ENCODE peak calls at places on chromosome 22, in four cellular contexts. O is Caco-2, G is GM13977, M is HFF-Myc. L is an unnamed sample.
A peak's percentile ranks its signal among the peaks of the same experiment; 100 is the strongest.

GRCh38 chr22:24181088-24181995 is at the start of gene SUSD2:
- DNase-seq in M (no peak), O (peak; percentile 62), G (no peak), L (peak; percentile 61)

GRCh38 chr22:42408815-42409529 is 23.2 kb downstream of the NFAM1 start:
- DNase-seq in M (no peak), O (no peak), G (no peak), L (no peak)

GRCh38 chr22:23849009-23850006 is 8.4 kb upstream of the SLC2A11 start:
- DNase-seq in M (no peak), O (peak; percentile 95), G (peak; percentile 91), L (peak; percentile 85)

GRCh38 chr22:46262449-46263207 is 515 bp downstream of the PKDREJ start:
- DNase-seq in G (no peak), O (no peak), M (no peak), L (peak; percentile 73)

GRCh38 chr22:24975813-24976341 is 23.4 kb downstream of the KIAA1671 start:
- DNase-seq in O (no peak), G (no peak), M (no peak), L (no peak)

GRCh38 chr22:24521791-24522245 is 26.7 kb downstream of the UPB1 start:
- DNase-seq in G (peak; percentile 66), O (peak; percentile 84), M (no peak), L (peak; percentile 80)

GRCh38 chr22:46815132-46815531 is 52.7 kb downstream of the TBC1D22A start:
- DNase-seq in G (no peak), O (no peak), M (no peak), L (no peak)

GRCh38 chr22:32994921-32995320 is 63.3 kb downstream of the SYN3 start:
- DNase-seq in G (no peak), O (no peak), M (no peak), L (no peak)

GRCh38 chr22:35330258-35330861 is 30.7 kb downstream of the TOM1 start:
- DNase-seq in O (no peak), G (no peak), M (peak; percentile 67), L (peak; percentile 45)

GRCh38 chr22:45323695-45324094 is 14.0 kb downstream of the FAM118A start:
- DNase-seq in G (no peak), O (no peak), M (no peak), L (no peak)

GRCh38 chr22:45552580-45553332 is 50.1 kb downstream of the FBLN1 start:
- DNase-seq in O (no peak), G (no peak), M (peak; percentile 84), L (peak; percentile 53)

GRCh38 chr22:23698094-23698493 is 7.3 kb downstream of the RGL4 start:
- DNase-seq in O (no peak), M (no peak), G (no peak), L (no peak)

GRCh38 chr22:48476599-48476998 is 1351.1 kb downstream of the BRD1 start:
- DNase-seq in G (no peak), M (no peak), O (no peak), L (no peak)

GRCh38 chr22:17665248-17665647 is 26.7 kb downstream of the BCL2L13 start:
- DNase-seq in O (no peak), M (no peak), G (no peak), L (no peak)

GRCh38 chr22:47210112-47210657 is 447.7 kb downstream of the TBC1D22A start:
- DNase-seq in G (no peak), M (no peak), O (no peak), L (no peak)

GRCh38 chr22:27487600-27488450 is 313.7 kb downstream of the MN1 start:
- DNase-seq in M (no peak), O (peak; percentile 20), G (no peak), L (peak; percentile 5)

GRCh38 chr22:40535642-40536041 is 100.9 kb downstream of the MRTFA start:
- DNase-seq in M (no peak), G (no peak), O (no peak), L (no peak)

GRCh38 chr22:42461511-42461910 is 29.3 kb upstream of the NFAM1 start:
- DNase-seq in G (no peak), O (no peak), M (no peak), L (no peak)

GRCh38 chr22:46500201-46500600 is 37.2 kb downstream of the CELSR1 start:
- DNase-seq in O (no peak), G (no peak), M (no peak), L (no peak)

GRCh38 chr22:50488006-50488677 is 1.5 kb downstream of the MIOX start:
- DNase-seq in M (no peak), O (no peak), G (no peak), L (no peak)

GRCh38 chr22:30606455-30607299 is at the start of gene TCN2:
- DNase-seq in M (peak; percentile 47), G (peak; percentile 67), O (peak; percentile 78), L (peak; percentile 81)

GRCh38 chr22:27632451-27633295 is 168.9 kb downstream of the MN1 start:
- DNase-seq in M (no peak), O (no peak), G (no peak), L (peak; percentile 5)

GRCh38 chr22:46003271-46004091 is 26.5 kb upstream of the WNT7B start:
- DNase-seq in O (no peak), G (no peak), M (no peak), L (no peak)

GRCh38 chr22:44710474-44711235 is 8.7 kb downstream of the PRR5 start:
- DNase-seq in G (peak; percentile 60), O (no peak), M (no peak), L (no peak)

GRCh38 chr22:45129703-45130524 is 33.8 kb upstream of the NUP50 start:
- DNase-seq in G (no peak), M (no peak), O (no peak), L (no peak)

GRCh38 chr22:36329217-36330078 is 58.3 kb downstream of the MYH9 start:
- DNase-seq in O (peak; percentile 89), G (no peak), M (peak; percentile 96), L (peak; percentile 76)

GRCh38 chr22:17972385-17973181 is 51.8 kb downstream of the MICAL3 start:
- DNase-seq in O (peak; percentile 59), M (peak; percentile 45), G (no peak), L (peak; percentile 56)

GRCh38 chr22:41237707-41238569 is 2.8 kb downstream of the CHADL start:
- DNase-seq in M (no peak), G (peak; percentile 95), O (peak; percentile 85), L (peak; percentile 89)

GRCh38 chr22:18031670-18032454 is 7.5 kb upstream of the MICAL3 start:
- DNase-seq in O (no peak), G (no peak), M (peak; percentile 90), L (peak; percentile 13)

GRCh38 chr22:27983361-27983791 is 64.3 kb upstream of the PITPNB start:
- DNase-seq in M (no peak), O (no peak), G (no peak), L (no peak)

GRCh38 chr22:26592368-26593015 is 2.6 kb upstream of the TPST2 start:
- DNase-seq in O (no peak), G (peak; percentile 49), M (no peak), L (no peak)

GRCh38 chr22:49983148-49984042 is 22.8 kb downstream of the PIM3 start:
- DNase-seq in M (no peak), G (no peak), O (peak; percentile 58), L (no peak)

GRCh38 chr22:38930512-38930911 is 26.9 kb upstream of the APOBEC3A start:
- DNase-seq in O (no peak), M (no peak), G (no peak), L (no peak)

GRCh38 chr22:38924197-38924952 is 33.0 kb upstream of the APOBEC3A start:
- DNase-seq in M (peak; percentile 68), G (no peak), O (peak; percentile 85), L (peak; percentile 94)

GRCh38 chr22:38925571-38926041 is 31.8 kb upstream of the APOBEC3A start:
- DNase-seq in O (no peak), M (no peak), G (no peak), L (peak; percentile 69)

GRCh38 chr22:38923463-38924196 is 33.8 kb upstream of the APOBEC3A start:
- DNase-seq in G (no peak), O (peak; percentile 92), M (peak; percentile 92), L (peak; percentile 88)

GRCh38 chr22:38927033-38927789 is 30.2 kb upstream of the APOBEC3A start:
- DNase-seq in M (no peak), O (peak; percentile 17), G (peak; percentile 65), L (peak; percentile 88)
- TF ChIP-seq CTCF in M (peak; percentile 75), O (no peak), G (peak; percentile 88), L (peak; percentile 65)

GRCh38 chr22:22682196-22682595 is 37.8 kb downstream of the GGTLC2 start:
- DNase-seq in M (no peak), G (no peak), O (no peak), L (no peak)

GRCh38 chr22:22683668-22684361 is 39.4 kb downstream of the GGTLC2 start:
- DNase-seq in O (no peak), M (no peak), G (no peak), L (no peak)

GRCh38 chr22:22682807-22683667 is 38.6 kb downstream of the GGTLC2 start:
- DNase-seq in G (no peak), M (no peak), O (peak; percentile 13), L (no peak)

GRCh38 chr22:22685586-22685985 is 41.2 kb downstream of the GGTLC2 start:
- DNase-seq in M (no peak), G (no peak), O (no peak), L (no peak)

DNA sequence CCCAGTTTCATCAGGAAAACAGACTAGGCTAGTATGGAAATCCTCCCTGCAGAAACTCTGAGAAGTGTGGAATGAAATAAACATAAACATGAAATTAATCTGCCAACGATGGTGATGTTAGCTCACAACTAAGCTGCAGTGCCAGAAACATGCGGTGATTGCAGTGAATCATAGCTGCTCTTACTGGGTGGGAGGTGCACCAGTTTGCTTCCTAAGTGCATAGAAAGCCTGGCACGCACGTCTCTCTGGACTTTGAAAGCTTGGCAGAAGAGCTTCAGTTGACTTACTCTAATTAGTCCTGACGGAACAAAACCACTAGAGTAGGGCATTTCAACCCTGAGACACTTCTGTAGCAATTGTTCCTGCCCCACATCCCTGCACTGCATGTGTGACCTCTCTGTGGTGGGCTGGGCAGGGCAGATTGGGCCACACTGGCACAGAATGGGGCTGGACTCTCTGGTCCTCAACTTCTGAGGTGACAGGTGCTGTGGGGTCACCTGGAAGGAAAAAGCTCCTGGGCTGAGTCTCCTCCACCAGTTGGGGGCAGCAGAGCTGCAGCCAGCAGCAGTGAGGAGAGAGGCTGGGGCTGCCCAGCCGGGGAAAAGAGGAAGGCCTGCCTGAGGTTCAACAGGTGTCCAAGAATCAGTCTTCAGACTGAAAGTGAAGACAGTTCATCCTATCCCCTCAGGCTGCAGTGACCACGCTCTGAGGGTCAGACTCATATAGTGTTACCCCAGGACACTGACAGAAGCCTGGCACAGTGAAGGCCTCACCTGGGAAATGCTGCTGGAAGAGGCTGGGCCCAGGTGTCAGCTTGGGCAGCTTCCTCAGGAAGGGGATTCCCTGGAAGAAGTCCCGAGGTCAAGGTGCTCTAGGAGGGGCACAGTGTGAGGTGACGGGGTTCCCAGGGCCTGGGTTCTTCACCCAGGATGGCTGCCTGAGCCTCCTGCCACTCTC is 40.5 kb downstream of the GGTLC2 start:
- DNase-seq in G (peak; percentile 20), M (no peak), O (peak; percentile 55), L (peak; percentile 35)
- TF ChIP-seq CTCF in G (peak; percentile 34), M (peak; percentile 44), O (peak; percentile 52), L (no peak)

GRCh38 chr22:43624144-43624998 is 187.7 kb downstream of the EFCAB6 start:
- DNase-seq in O (no peak), M (no peak), G (no peak), L (no peak)
- TF ChIP-seq CTCF in O (no peak), M (no peak), G (no peak), L (no peak)

GRCh38 chr22:37547249-37547741 is 13.0 kb upstream of the CDC42EP1 start:
- DNase-seq in M (no peak), O (no peak), G (no peak), L (no peak)

GRCh38 chr22:37552560-37553163 is 7.6 kb upstream of the CDC42EP1 start:
- DNase-seq in O (no peak), G (no peak), M (peak; percentile 38), L (no peak)

GRCh38 chr22:37546436-37547248 is 13.6 kb upstream of the CDC42EP1 start:
- DNase-seq in M (no peak), O (no peak), G (no peak), L (peak; percentile 75)

GRCh38 chr22:37551981-37552380 is 8.3 kb upstream of the CDC42EP1 start:
- DNase-seq in G (no peak), M (no peak), O (no peak), L (no peak)

GRCh38 chr22:37549704-37550059 is 10.6 kb upstream of the CDC42EP1 start:
- DNase-seq in M (no peak), O (no peak), G (no peak), L (peak; percentile 89)
- TF ChIP-seq CTCF in M (peak; percentile 2), O (no peak), G (no peak), L (no peak)

L was measured in thyroid gland.